ENCODE peak calls at places on chromosomes 1 and 21, in five cellular contexts. Y is uterus, D is IMR-90, N is esophagus muscularis mucosa, X is breast epithelium. V is an unnamed sample.

GRCh38 chr1:52657702-52658101 is 24.7 kb downstream of the SHISAL2A start:
- DNase-seq in Y (no peak), D (no peak), N (no peak), X (no peak), V (no peak)

GRCh38 chr1:69401894-69402293 is 165.8 kb upstream of the LRRC7 start:
- DNase-seq in Y (no peak), D (no peak), N (no peak), X (no peak), V (no peak)

GRCh38 chr21:43573921-43574320 is 85.4 kb downstream of the HSF2BP start:
- DNase-seq in Y (no peak), D (no peak), N (no peak), X (no peak), V (no peak)

GRCh38 chr1:173269490-173270230 is 62.5 kb upstream of the TNFSF4 start:
- DNase-seq in Y (no peak), D (peak), N (no peak), X (no peak), V (no peak)

GRCh38 chr1:156146006-156146748 is 7.2 kb upstream of the SEMA4A start:
- DNase-seq in Y (peak), D (peak), N (no peak), X (peak), V (peak)

GRCh38 chr21:45306832-45307571 is 19.3 kb upstream of the POFUT2 start:
- DNase-seq in Y (peak), D (peak), N (no peak), X (peak), V (no peak)

GRCh38 chr1:180365039-180365438 is 135.0 kb downstream of the LHX4 start:
- DNase-seq in Y (no peak), D (no peak), N (no peak), X (no peak), V (peak)

GRCh38 chr1:207039380-207040180 is 7.0 kb upstream of the C1orf116 start:
- DNase-seq in Y (no peak), D (no peak), N (peak), X (no peak), V (no peak)

GRCh38 chr1:32948905-32949304 is 15.7 kb downstream of the RNF19B start:
- DNase-seq in Y (no peak), D (no peak), N (no peak), X (no peak), V (no peak)

GRCh38 chr1:33008051-33008914 is 28.4 kb downstream of the AK2 start:
- DNase-seq in Y (no peak), D (no peak), N (no peak), X (peak), V (no peak)

GRCh38 chr1:50973255-50973654 is 3.2 kb downstream of the CDKN2C start:
- DNase-seq in Y (no peak), D (no peak), N (no peak), X (no peak), V (no peak)

GRCh38 chr1:15339580-15339979 is 70.1 kb upstream of the EFHD2 start:
- DNase-seq in Y (no peak), D (no peak), N (no peak), X (no peak), V (no peak)

GRCh38 chr21:45295576-45296365 is 8.1 kb upstream of the POFUT2 start:
- DNase-seq in Y (peak), D (peak), N (no peak), X (peak), V (no peak)

GRCh38 chr21:45366931-45367401 is 38.0 kb upstream of the COL18A1 start:
- DNase-seq in Y (peak), D (peak), N (no peak), X (peak), V (no peak)

GRCh38 chr1:9362488-9362887 is 69.8 kb downstream of the SPSB1 start:
- DNase-seq in Y (no peak), D (no peak), N (no peak), X (no peak), V (no peak)

GRCh38 chr1:98502937-98503336 is 158.6 kb upstream of the SNX7 start:
- DNase-seq in Y (no peak), D (no peak), N (no peak), X (no peak), V (no peak)

GRCh38 chr1:9651565-9652378 is at the start of gene PIK3CD:
- DNase-seq in Y (no peak), D (peak), N (no peak), X (no peak), V (no peak)

GRCh38 chr21:33360871-33361602 is 36.3 kb downstream of the IFNAR1 start:
- DNase-seq in Y (peak), D (peak), N (peak), X (peak), V (peak)

DNA sequence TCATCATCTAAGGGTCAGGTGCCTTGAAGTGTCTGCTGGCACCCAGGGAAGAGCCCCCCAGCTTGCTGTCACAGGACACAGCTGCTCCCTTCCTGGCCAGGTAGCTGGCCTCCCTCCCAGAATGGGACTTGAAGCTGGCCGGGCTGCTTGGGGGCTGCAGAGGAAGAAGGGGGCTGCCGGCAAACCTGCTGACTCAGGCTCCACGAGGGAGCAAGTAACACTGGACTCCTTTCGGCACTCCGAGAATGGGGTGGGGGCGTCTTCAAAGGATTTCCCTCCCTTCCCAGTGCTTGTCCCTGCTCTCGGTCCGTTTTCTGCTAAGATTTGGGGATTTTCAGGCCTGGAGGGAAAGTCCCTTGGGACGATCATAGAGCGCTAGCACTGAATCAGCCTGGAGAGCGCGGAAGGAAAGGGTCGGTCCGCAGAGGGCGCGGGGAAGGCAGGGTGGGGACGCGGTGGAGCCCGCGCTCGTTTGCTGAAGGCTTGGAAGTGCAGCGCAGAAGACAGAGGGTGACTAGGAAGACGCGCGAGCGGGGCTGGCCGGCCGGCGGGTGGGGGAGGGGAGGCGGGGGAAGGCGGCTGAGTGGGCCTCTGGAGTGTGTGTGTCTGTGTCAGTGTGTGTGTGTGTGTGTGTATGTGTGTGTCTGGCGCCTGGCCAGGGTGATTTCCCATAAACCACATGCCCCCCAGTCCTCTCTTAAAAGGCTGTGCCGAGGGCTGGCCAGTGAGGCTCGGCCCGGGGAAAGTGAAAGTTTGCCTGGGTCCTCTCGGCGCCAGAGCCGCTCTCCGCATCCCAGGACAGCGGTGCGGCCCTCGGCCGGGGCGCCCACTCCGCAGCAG is at the start of gene CSF1:
- DNase-seq in Y (peak), D (peak), N (peak), X (peak), V (peak)
- TF ChIP-seq POLR2A in Y (peak), D (peak), N (peak), X (peak), V (no peak)

GRCh38 chr1:226082587-226082917 is 20.0 kb downstream of the H3-3A start:
- DNase-seq in Y (no peak), D (no peak), N (no peak), X (no peak), V (no peak)

GRCh38 chr1:226085675-226086074 is 23.2 kb downstream of the H3-3A start:
- DNase-seq in Y (no peak), D (no peak), N (no peak), X (no peak), V (no peak)

GRCh38 chr1:226082959-226083302 is 20.4 kb downstream of the H3-3A start:
- DNase-seq in Y (peak), D (no peak), N (no peak), X (peak), V (no peak)

GRCh38 chr1:226086776-226087175 is 24.3 kb downstream of the H3-3A start:
- DNase-seq in Y (no peak), D (no peak), N (no peak), X (no peak), V (no peak)

DNA sequence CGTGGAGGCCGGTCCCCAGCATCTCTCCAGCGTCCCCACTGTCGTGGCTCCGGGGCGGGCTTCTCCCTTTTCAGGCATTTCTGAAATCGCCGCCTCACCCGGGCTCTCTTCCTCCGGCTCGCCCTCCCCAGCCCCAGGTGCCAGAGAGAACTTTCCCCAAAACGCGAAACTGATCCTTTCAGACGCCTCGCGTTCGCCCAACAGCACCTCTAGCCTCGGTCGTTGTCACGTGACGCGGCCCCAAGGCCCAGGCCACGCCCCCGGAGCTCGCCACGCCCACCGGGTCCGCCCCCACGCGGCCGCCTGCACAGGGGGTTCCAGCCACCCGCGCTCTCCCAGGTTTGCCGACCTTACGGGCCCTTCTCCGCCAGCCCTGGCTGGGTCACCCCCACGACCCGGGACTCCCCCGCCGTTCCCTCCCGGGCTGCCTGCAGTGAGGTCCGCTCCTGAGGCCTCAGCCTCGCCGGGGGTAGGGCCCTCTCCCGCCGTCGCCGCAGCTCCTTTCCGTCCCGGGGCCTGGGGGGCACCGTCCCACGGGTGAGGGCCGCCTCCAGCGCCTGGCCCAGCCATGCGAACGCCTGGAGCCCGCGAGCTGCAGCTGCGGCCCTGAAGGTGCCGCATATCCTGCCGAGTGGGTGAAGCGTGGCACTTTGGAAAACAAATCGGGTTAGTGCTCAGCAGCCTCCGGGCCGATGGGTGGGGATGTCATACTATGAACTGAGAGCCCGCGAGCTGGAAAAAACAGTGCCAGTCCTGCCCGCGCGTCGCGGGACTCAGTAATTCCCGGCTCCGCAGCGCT is 21.0 kb downstream of the H3-3A start:
- DNase-seq in Y (peak), D (peak), N (peak), X (peak), V (peak)
- TF ChIP-seq POLR2A in Y (peak), D (no peak), N (no peak), X (no peak), V (peak)

GRCh38 chr21:15065381-15066230 is 806 bp upstream of the NRIP1 start:
- DNase-seq in Y (peak), D (peak), N (peak), X (peak), V (peak)
- TF ChIP-seq POLR2A in Y (peak), D (no peak), N (peak), X (no peak), V (peak)

DNA sequence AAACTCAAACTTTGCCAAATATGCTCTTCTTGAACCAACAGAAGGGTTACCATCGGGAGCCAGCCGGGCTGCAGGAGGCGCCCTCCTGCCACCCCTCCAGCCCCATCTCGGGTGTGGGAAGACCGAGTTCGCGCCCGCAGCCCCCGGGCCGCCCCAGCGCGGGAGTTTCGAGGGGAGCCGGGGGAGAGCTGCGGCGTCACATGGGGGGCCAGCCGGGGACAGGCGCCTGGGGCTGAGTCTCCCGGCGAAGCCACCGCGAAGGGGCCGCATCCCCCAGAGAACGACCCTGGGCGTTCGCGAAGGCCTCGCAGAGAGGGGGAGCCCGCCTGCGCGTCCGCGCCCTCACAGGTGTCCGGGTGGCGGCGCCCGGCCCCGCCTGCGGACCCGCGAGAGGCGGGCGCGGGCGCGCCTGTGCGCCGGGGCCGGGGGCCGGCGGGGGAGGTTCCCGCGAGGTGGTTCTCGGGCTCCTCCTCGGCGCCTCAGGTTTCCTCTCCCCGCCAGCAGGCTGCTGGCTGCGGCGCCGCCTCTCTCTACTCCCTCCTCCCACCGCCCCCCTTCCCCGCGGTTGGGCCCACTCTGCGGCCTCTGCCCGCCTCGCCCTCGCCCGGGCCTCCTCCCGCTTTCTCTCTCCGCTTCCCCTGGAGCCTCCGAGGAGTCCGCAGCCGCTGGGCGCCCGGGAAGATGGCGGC is at the start of gene RAVER2:
- DNase-seq in Y (peak), D (peak), N (no peak), X (peak), V (peak)
- TF ChIP-seq POLR2A in Y (peak), D (no peak), N (no peak), X (no peak), V (no peak)

DNA sequence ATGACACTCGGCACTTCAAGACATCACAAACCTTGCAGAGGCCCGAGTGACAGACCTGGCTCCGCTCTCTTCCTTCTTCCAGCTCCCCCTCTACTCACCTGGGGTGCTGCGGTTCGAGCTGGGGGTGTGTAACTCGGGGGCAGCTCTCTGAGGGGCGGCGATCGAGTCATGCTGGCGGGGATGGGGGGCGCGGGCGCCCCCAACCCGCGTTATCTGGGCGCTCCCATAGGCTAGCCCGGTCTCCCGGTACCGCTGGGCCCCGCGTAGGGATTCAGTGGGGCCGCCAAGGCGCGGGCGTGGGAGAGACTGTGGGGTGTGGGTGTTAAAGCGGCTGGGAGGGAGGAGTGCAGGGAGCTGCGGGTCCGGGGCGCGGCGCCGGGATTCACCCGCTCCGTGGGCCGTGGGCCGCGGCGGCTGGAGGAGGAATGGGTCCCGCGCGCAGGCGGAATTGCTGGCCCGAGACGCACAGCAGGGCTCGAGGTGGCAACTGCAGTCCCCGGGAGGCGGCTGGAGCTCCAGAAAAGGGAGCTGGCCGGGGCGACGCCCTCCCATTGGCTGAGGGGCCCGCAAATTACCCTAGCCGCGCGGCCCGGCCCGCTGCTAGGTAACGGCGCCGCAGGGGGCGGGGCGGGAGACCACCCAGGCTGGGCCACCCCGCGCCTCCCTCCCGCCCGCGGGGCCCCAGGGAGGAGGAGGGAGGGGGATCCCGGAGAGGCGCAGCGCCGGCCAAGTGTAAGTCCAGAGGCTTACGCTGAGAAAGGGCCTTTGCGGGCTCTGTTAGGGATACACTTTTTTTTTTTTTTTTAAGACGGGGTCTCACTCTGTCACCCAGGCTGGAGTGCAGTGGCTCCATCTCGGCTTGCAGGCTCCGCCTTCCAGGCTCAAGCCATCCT is at the start of gene PTCH2:
- DNase-seq in Y (peak), D (peak), N (no peak), X (peak), V (peak)
- TF ChIP-seq POLR2A in Y (peak), D (no peak), N (no peak), X (no peak), V (no peak)

DNA sequence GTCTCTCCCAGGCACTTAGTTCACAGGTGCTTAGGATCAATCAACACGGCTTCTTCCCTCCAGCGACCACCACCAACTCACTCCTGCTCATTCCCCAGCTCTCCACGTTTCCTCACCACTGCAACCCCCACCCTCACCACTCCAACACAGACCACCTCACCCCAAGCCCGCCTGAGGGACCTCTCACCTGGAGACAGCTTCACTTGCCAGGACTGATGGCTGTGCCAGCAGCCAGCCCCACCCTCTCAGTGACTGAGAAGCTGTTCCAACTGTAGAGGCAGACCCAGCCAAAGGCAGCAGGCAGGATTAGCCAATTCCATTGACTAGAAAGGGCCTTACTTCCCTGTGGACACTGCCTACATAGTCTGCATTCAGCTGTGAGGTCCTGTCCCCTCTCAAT is 7.8 kb downstream of the TAGLN2 start:
- DNase-seq in Y (no peak), D (no peak), N (no peak), X (no peak), V (no peak)
- TF ChIP-seq POLR2A in Y (no peak), D (no peak), N (no peak), X (no peak), V (no peak)

DNA sequence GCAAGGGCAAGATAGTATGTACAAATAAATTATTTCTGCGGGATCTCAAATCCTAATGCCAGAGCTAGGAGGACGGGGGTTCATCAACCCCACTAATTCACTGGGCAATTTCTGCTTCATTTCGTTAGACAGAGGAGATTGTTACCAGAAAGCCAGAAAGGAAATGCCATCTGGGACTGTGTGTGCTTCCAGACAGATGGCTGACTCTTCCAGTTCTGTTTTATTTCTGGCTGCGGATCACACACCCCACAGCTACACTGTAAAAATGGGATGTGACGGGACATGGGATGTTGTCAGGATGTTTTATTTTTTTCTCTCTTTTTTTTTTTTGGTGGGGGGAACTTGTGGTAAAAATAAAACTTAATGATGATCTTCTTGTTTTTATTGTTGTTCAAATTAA is 114.4 kb downstream of the NUF2 start:
- DNase-seq in Y (no peak), D (no peak), N (peak), X (no peak), V (no peak)
- TF ChIP-seq POLR2A in Y (no peak), D (no peak), N (no peak), X (no peak), V (no peak)

DNA sequence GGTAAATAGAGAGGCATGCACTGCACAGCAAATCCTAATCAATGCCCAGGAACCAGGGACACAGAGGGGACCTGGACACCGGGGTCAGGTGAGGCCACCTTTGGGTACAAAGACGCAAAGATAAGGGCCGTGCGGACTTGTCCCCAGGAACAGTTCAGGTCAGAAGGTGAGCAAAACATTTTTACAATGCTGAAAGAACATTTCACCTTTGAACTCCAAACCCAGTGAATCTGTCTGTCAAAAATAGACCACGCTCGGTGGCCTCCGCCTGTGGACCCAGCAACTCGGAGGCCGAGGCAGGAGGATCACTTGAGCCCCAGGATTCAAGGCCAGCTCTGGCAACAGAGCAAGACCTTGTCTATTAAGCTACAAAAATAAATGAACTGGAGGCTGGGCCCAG is 15.2 kb downstream of the TNFRSF14 start:
- DNase-seq in Y (no peak), D (no peak), N (no peak), X (no peak), V (no peak)
- TF ChIP-seq POLR2A in Y (no peak), D (no peak), N (no peak), X (no peak), V (no peak)